ENCODE peak calls at places on chromosomes 16 and 17, in eight cellular contexts. V is non-pigmented ciliary epithelial cell, L is NCI-H1930, I is GM12864, T is heart right ventricle, M is NCI-H1436, F is neuronal stem cell, K is left ventricle myocardium inferior. N is an unnamed sample.

GRCh38 chr17:17034028-17034427 is 8.2 kb upstream of the MPRIP start:
- DNase-seq in K (no peak), M (no peak), T (no peak), I (no peak), L (no peak), V (no peak), F (no peak), N (no peak)

GRCh38 chr16:84509032-84509950 is 4.8 kb upstream of the MEAK7 start:
- DNase-seq in M (no peak), T (no peak), F (no peak), K (no peak), V (no peak), L (no peak), I (no peak), N (no peak)

GRCh38 chr17:66395961-66396360 is 93.5 kb downstream of the PRKCA start:
- DNase-seq in L (no peak), I (no peak), M (no peak), V (no peak), K (no peak), T (no peak), F (no peak), N (no peak)

GRCh38 chr17:28738680-28739384 is 5.0 kb upstream of the TRAF4 start:
- DNase-seq in K (no peak), V (no peak), M (no peak), T (no peak), F (no peak), L (no peak), I (peak), N (no peak)

GRCh38 chr17:8163978-8164814 is 1.4 kb upstream of the VAMP2 start:
- DNase-seq in M (peak), F (no peak), L (peak), T (peak), I (no peak), V (no peak), K (peak), N (no peak)

GRCh38 chr17:7081341-7082062 is 1.5 kb upstream of the CLEC10A start:
- DNase-seq in I (no peak), V (no peak), K (no peak), F (no peak), M (no peak), L (no peak), T (no peak), N (no peak)

GRCh38 chr17:49565948-49566491 is 9.7 kb upstream of the NXPH3 start:
- DNase-seq in T (peak), V (no peak), M (peak), K (peak), L (no peak), F (no peak), I (no peak), N (no peak)

GRCh38 chr17:1495265-1495664 is 2.8 kb upstream of the MYO1C start:
- DNase-seq in M (no peak), K (peak), L (no peak), I (no peak), F (no peak), T (peak), V (no peak), N (no peak)

GRCh38 chr17:73901661-73902415 is 257.6 kb upstream of the SDK2 start:
- DNase-seq in M (peak), I (no peak), T (peak), V (no peak), L (no peak), K (peak), F (peak), N (no peak)

GRCh38 chr17:30113213-30113612 is 3.4 kb upstream of the NSRP1 start:
- DNase-seq in T (no peak), V (no peak), L (peak), F (no peak), I (no peak), K (no peak), M (no peak), N (no peak)

GRCh38 chr17:72193395-72194106 is 72.7 kb downstream of the SOX9 start:
- DNase-seq in T (no peak), M (no peak), L (no peak), V (no peak), F (no peak), I (no peak), K (peak), N (no peak)

GRCh38 chr17:65079489-65079900 is 23.0 kb upstream of the GNA13 start:
- DNase-seq in K (no peak), F (no peak), T (no peak), I (no peak), L (no peak), M (no peak), V (no peak), N (no peak)

GRCh38 chr17:49928826-49929475 is 40.0 kb upstream of the DLX4 start:
- DNase-seq in V (no peak), F (no peak), K (no peak), M (no peak), L (no peak), T (no peak), I (no peak), N (peak)

GRCh38 chr16:81035975-81036750 is 521 bp downstream of the ATMIN start:
- DNase-seq in K (peak), L (no peak), T (peak), I (no peak), M (no peak), V (no peak), F (peak), N (no peak)

GRCh38 chr16:4505356-4506153 is 29.4 kb downstream of the HMOX2 start:
- DNase-seq in F (no peak), K (no peak), I (peak), M (no peak), V (no peak), T (no peak), L (no peak), N (no peak)

GRCh38 chr17:3030096-3030495 is 33.3 kb downstream of the OR1D5 start:
- DNase-seq in M (no peak), F (no peak), K (no peak), L (no peak), T (peak), V (no peak), I (no peak), N (no peak)

GRCh38 chr17:82269882-82270500 is 3.5 kb downstream of the CSNK1D start:
- DNase-seq in F (no peak), T (no peak), I (no peak), M (no peak), L (no peak), V (no peak), K (no peak), N (no peak)

GRCh38 chr16:6644916-6645315 is 687.7 kb upstream of the RBFOX1 start:
- DNase-seq in F (no peak), L (no peak), I (no peak), T (no peak), V (no peak), M (no peak), K (no peak), N (no peak)

GRCh38 chr16:77571463-77571862 is 136.6 kb upstream of the ADAMTS18 start:
- DNase-seq in V (no peak), I (no peak), M (no peak), F (no peak), K (no peak), L (no peak), T (no peak), N (no peak)

GRCh38 chr16:88758227-88758943 is 26.6 kb downstream of the PIEZO1 start:
- DNase-seq in M (no peak), K (no peak), V (no peak), L (no peak), I (no peak), F (no peak), T (no peak), N (no peak)

GRCh38 chr16:49788936-49789335 is 67.0 kb downstream of the ZNF423 start:
- DNase-seq in T (no peak), K (no peak), M (no peak), V (no peak), L (no peak), I (no peak), F (no peak), N (no peak)

GRCh38 chr17:71304498-71305158 is 816.2 kb upstream of the SOX9 start:
- DNase-seq in M (no peak), K (no peak), I (no peak), T (no peak), F (no peak), V (no peak), L (no peak), N (no peak)

GRCh38 chr17:45403906-45404490 is 28.7 kb downstream of the ARHGAP27 start:
- DNase-seq in K (no peak), T (no peak), M (no peak), L (no peak), I (no peak), V (no peak), F (no peak), N (no peak)

GRCh38 chr17:8126306-8127066 is 2.6 kb upstream of the HES7 start:
- DNase-seq in I (no peak), T (peak), L (peak), F (peak), V (no peak), K (no peak), M (peak), N (no peak)

GRCh38 chr17:72476575-72476986 is 355.8 kb downstream of the SOX9 start:
- DNase-seq in K (no peak), L (no peak), V (no peak), T (no peak), F (peak), M (no peak), I (no peak), N (no peak)

GRCh38 chr16:11916524-11917285 is 949 bp upstream of the GSPT1 start:
- DNase-seq in M (no peak), K (no peak), F (no peak), T (no peak), V (no peak), I (no peak), L (no peak), N (no peak)

GRCh38 chr17:78618264-78619066 is 41.3 kb upstream of the DNAH17 start:
- DNase-seq in L (no peak), I (no peak), V (no peak), M (no peak), F (no peak), K (peak), T (no peak), N (no peak)

GRCh38 chr16:82650804-82651203 is 24.0 kb downstream of the CDH13 start:
- DNase-seq in M (no peak), F (no peak), T (no peak), I (no peak), K (no peak), V (no peak), L (no peak), N (no peak)

GRCh38 chr16:29738514-29738913 is 7.3 kb downstream of the C16orf54 start:
- DNase-seq in M (no peak), T (no peak), V (no peak), F (no peak), L (no peak), K (no peak), I (no peak), N (no peak)

GRCh38 chr17:17603178-17603894 is 11.8 kb upstream of the PEMT start:
- DNase-seq in M (peak), L (no peak), V (no peak), I (no peak), T (no peak), F (no peak), K (no peak), N (no peak)

GRCh38 chr17:38464251-38464722 is 36.0 kb downstream of the ARHGAP23 start:
- DNase-seq in M (no peak), T (peak), K (peak), V (no peak), F (no peak), L (no peak), I (no peak), N (no peak)

N was measured in kidney epithelial cell.